ENCODE peak calls at places on chromosomes 7 and 10, in six cellular contexts. W is stomach, S is body of pancreas, T is fibroblast of lung, R is AG04450, Z is PC-9. D is an unnamed sample.

GRCh38 chr10:131943021-131943814 is 38.5 kb downstream of the BNIP3 start:
- DNase-seq in W (peak), S (peak), T (no peak), R (no peak), Z (no peak), D (no peak)

GRCh38 chr7:159000859-159001435 is 143.7 kb downstream of the VIPR2 start:
- DNase-seq in W (no peak), S (no peak), T (no peak), R (no peak), Z (no peak), D (no peak)

GRCh38 chr7:83271212-83272099 is 108.8 kb upstream of the PCLO start:
- DNase-seq in W (no peak), S (no peak), T (peak), R (peak), Z (no peak), D (peak)

GRCh38 chr10:58631715-58632114 is 119.0 kb downstream of the BICC1 start:
- DNase-seq in W (no peak), S (no peak), T (no peak), R (no peak), Z (no peak), D (no peak)

GRCh38 chr10:119521443-119522204 is 20.9 kb downstream of the RGS10 start:
- DNase-seq in W (no peak), S (no peak), T (peak), R (peak), Z (peak), D (peak)

GRCh38 chr10:125169279-125169678 is 8.9 kb upstream of the CTBP2 start:
- DNase-seq in W (no peak), S (no peak), T (no peak), R (no peak), Z (no peak), D (no peak)

GRCh38 chr10:124067825-124068400 is 25.5 kb downstream of the CHST15 start:
- DNase-seq in W (no peak), S (no peak), T (no peak), R (no peak), Z (no peak), D (no peak)

GRCh38 chr10:34581871-34582532 is 233.1 kb downstream of the PARD3 start:
- DNase-seq in W (no peak), S (no peak), T (peak), R (no peak), Z (no peak), D (peak)

GRCh38 chr10:615583-616152 is 73.8 kb downstream of the DIP2C start:
- DNase-seq in W (no peak), S (no peak), T (peak), R (peak), Z (no peak), D (no peak)

GRCh38 chr7:33040803-33041516 is 21.6 kb downstream of the NT5C3A start:
- DNase-seq in W (peak), S (peak), T (no peak), R (no peak), Z (peak), D (peak)

GRCh38 chr10:65952086-65952485 is 973.8 kb upstream of the LRRTM3 start:
- DNase-seq in W (no peak), S (no peak), T (no peak), R (no peak), Z (no peak), D (no peak)

GRCh38 chr10:132788180-132788830 is 2.4 kb upstream of the NKX6-2 start:
- DNase-seq in W (peak), S (no peak), T (peak), R (no peak), Z (no peak), D (no peak)

GRCh38 chr7:117590191-117590590 is 110.4 kb downstream of the CFTR start:
- DNase-seq in W (no peak), S (no peak), T (no peak), R (no peak), Z (no peak), D (no peak)

GRCh38 chr10:102752934-102753664 is 9.4 kb downstream of the WBP1L start:
- DNase-seq in W (no peak), S (no peak), T (peak), R (peak), Z (no peak), D (peak)

GRCh38 chr10:102758226-102758932 is 14.6 kb downstream of the WBP1L start:
- DNase-seq in W (no peak), S (no peak), T (no peak), R (no peak), Z (no peak), D (no peak)

GRCh38 chr10:102753724-102754123 is 10.0 kb downstream of the WBP1L start:
- DNase-seq in W (no peak), S (no peak), T (no peak), R (no peak), Z (no peak), D (no peak)

GRCh38 chr10:102759497-102760210 is 15.9 kb downstream of the WBP1L start:
- DNase-seq in W (no peak), S (no peak), T (no peak), R (no peak), Z (no peak), D (no peak)

DNA sequence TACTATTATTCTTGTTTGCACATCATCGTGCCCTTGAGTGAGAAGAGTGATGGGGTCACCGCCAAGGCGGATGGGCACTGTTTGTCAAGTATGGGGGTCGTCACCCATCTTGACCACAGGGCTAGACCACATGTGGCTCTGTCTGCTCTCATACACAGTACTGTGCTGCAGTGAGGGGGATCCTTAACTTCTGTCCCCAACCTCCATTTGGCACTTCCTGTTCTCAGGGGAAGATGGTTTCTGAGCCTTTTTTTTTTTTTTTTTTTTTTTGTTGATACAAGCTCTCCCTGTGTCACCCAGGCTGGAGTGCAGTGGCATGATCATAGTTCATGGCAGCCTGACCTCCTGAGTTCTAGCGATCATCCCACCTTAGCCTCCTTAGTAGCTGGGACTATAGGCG is 13.6 kb downstream of the WBP1L start:
- DNase-seq in W (no peak), S (no peak), T (no peak), R (no peak), Z (no peak), D (no peak)
- H3K27ac ChIP-seq in W (peak), S (no peak), T (no peak), R (no peak), Z (no peak), D (no peak)

DNA sequence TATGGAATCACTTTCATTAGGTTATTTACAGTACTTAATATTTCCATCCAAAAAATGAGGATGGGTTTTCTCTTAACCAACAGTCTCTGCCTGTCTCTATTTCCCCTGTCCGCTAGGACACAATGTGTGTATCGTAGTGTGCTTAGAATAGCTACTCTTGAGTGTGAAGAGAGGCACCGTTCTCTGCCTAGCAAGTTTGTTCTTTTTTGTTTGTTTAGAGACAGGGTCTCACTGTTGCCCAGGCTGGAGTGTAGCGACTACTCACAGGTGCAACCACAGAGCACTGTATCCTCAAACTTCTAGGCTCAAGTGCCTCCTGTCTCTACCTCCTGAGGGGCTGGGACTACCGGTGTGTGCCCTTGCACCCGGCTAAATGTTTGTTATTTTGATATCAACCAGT is 121.9 kb downstream of the ANK3 start:
- DNase-seq in W (no peak), S (no peak), T (no peak), R (no peak), Z (no peak), D (no peak)
- H3K27ac ChIP-seq in W (no peak), S (no peak), T (no peak), R (no peak), Z (no peak), D (no peak)

DNA sequence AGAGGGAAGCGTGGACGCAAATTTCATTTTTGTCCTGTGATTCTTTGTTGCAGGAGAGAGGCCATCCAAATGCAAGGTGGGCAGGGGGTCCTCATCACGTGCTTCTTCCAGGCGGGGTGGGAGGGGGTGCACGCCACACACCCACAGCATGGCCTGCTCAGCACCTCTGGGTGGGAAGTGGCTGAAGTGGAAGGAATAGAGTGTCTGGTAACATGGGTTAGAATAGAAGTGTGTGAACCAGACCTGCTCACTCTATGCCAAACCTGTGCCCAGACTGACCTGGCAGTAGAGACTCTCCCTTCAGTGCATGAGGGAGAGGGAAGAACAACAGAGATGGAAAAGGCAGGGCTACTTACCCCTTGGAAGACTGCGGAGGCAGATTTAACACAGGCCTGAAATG is 21.7 kb downstream of the ZNF503 start:
- DNase-seq in W (no peak), S (no peak), T (no peak), R (no peak), Z (no peak), D (no peak)
- H3K27ac ChIP-seq in W (no peak), S (peak), T (no peak), R (no peak), Z (no peak), D (no peak)

GRCh38 chr10:101569838-101570763 is 18.0 kb downstream of the POLL start:
- DNase-seq in W (peak), S (peak), T (peak), R (peak), Z (peak), D (peak)

GRCh38 chr10:101572785-101573184 is 15.3 kb downstream of the POLL start:
- DNase-seq in W (no peak), S (no peak), T (no peak), R (no peak), Z (no peak), D (no peak)

GRCh38 chr10:101569465-101569837 is 18.6 kb downstream of the POLL start:
- DNase-seq in W (no peak), S (no peak), T (no peak), R (no peak), Z (no peak), D (no peak)

GRCh38 chr10:101571573-101571925 is 16.5 kb downstream of the POLL start:
- DNase-seq in W (no peak), S (no peak), T (no peak), R (no peak), Z (no peak), D (no peak)

DNA sequence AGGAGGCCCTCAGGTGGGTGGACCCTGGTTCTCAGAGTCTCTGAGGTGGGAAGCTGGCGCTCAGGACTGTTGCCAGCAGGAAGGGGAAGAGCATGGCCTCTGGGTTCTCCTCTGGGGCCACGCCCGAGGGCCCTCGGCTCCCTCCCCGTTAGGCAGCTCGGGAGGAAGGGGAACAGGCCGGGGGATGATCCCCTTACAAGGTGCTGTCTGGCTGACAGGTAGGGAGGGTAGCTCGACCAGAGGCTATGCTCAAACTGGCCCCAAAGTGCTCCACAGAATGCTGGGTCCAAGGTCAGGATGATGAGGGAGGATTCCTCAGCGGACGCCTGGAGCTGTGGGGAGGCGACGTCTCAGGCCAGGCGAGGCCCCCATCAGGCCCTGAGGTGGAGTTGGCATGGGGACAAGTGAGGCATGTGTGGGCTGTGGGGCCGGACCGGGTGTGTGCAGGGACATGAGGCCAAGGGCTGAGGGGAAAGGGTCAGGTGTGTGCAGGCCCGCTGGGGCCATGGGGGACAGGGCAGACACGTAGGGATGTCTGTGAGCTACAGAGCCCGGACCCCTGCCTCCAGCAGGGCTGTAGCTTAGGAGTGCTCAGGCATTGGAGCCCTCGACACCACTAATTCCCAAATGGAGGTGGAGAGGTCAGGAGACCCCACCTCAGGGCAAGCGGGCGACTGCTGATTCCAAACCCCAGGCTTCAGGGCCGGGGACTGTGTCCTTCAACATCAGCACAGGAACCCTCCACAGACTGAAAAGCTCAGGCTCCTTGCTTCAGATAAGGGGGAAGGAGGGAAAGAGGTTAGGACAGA is 17.1 kb downstream of the POLL start:
- DNase-seq in W (no peak), S (peak), T (no peak), R (no peak), Z (no peak), D (no peak)
- H3K27ac ChIP-seq in W (peak), S (no peak), T (no peak), R (no peak), Z (no peak), D (no peak)

DNA sequence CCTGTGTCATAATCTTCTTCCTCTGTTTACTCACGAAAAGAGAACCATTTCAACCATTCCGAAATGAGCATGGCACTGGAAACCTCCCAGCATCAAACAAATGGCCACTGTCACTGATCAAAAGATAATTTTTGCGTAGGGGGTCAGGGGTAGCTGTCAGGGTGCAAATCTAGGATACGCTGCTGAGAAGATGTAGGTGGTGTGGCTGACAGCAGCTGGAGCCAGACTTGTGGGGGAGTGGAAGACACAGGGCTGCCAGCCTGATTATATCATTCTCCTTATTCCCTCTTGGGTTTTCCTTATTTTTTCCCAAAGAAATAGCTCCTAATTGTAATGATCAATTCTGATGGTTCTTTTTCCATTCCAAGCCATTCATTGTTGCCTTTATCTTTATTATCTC is 266.1 kb downstream of the SORCS1 start:
- DNase-seq in W (no peak), S (no peak), T (no peak), R (no peak), Z (no peak), D (no peak)
- H3K27ac ChIP-seq in W (peak), S (no peak), T (no peak), R (no peak), Z (no peak), D (no peak)

DNA sequence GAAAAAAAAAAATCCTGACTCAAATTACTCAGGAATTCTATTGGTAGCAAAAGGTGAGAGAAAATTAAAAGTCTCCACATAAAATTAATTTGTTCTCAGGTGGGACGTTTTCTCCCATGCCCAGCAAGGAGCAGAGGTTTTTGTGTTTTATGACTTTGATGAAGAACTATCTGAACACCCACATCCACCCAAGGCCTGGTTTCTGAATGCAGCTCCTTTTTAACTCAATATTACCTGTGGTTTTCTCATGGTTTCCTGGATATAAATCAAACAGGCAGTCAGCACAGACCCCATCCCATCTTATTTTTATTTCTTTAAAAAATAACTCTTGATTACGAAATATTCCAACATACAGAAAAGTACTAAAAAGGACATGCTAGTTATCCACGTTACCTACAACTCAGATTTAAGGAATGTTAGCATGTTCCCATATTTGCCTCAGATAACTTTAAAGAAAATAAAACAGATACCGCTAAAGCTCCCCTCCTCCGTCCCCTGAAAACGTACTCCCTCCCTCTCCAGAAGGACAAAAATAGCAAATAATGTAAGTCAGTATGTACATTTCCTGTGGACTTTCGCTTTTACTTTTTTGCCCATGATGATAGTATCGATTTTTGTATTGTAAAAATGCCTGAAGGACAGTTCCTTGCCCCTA is 43.4 kb downstream of the GLI3 start:
- DNase-seq in W (no peak), S (no peak), T (peak), R (no peak), Z (no peak), D (no peak)
- H3K27ac ChIP-seq in W (no peak), S (no peak), T (no peak), R (no peak), Z (no peak), D (no peak)

GRCh38 chr10:22381262-22381661 is 36.0 kb downstream of the SPAG6 start:
- DNase-seq in W (no peak), S (no peak), T (no peak), R (no peak), Z (no peak), D (no peak)
- H3K27ac ChIP-seq in W (no peak), S (no peak), T (no peak), R (no peak), Z (no peak), D (no peak)

GRCh38 chr7:151711906-151712771 is 164.8 kb downstream of the PRKAG2 start:
- DNase-seq in W (no peak), S (no peak), T (no peak), R (no peak), Z (peak), D (no peak)

GRCh38 chr7:151711435-151711872 is 165.5 kb downstream of the PRKAG2 start:
- DNase-seq in W (no peak), S (no peak), T (no peak), R (no peak), Z (no peak), D (no peak)

GRCh38 chr7:151716339-151716722 is 160.6 kb downstream of the PRKAG2 start:
- DNase-seq in W (peak), S (peak), T (no peak), R (no peak), Z (no peak), D (no peak)

GRCh38 chr7:151715661-151716338 is 161.1 kb downstream of the PRKAG2 start:
- DNase-seq in W (peak), S (peak), T (no peak), R (no peak), Z (no peak), D (no peak)

DNA sequence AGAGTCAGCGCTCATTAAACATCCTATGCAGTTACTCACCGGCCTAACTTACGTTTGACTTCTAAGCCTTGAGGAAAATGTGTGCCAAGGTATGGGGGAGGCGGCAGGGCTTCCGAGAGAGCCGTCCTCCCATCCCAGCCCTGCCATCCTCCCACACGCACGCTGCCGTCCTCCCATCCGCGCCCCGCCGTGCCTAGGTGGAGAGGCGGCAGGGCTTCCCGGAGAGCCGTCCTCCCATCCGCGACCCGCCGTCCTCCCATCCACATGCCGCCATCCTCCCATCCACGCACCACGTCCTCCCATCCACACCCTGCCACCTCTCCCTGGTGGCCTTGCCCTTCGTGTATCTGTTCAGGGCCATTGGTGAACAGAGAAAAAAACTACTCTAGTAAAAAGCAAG is 162.7 kb downstream of the PRKAG2 start:
- DNase-seq in W (no peak), S (no peak), T (no peak), R (no peak), Z (no peak), D (no peak)
- H3K27ac ChIP-seq in W (no peak), S (no peak), T (no peak), R (no peak), Z (no peak), D (no peak)

D was measured in endothelial cell of umbilical vein.